ENCODE peak calls at places on chromosomes 12 and 14, in nine cellular contexts. C, P, L, O, J, M, X, S and F are unnamed samples.

GRCh38 chr12:84919271-84919670 is 6.7 kb upstream of the SLC6A15 start:
- DNase-seq in C (no peak), P (no peak), L (no peak), O (no peak), J (no peak), M (no peak), X (no peak), S (no peak), F (no peak)

GRCh38 chr14:105411017-105411941 is 8.3 kb upstream of the MTA1 start:
- DNase-seq in C (no peak), P (no peak), L (no peak), O (peak; percentile 75), J (no peak), M (peak; percentile 48), X (peak; percentile 69), S (no peak), F (no peak)

GRCh38 chr12:110647669-110648068 is 33.7 kb downstream of the TCTN1 start:
- DNase-seq in C (no peak), P (no peak), L (no peak), O (no peak), J (no peak), M (no peak), X (peak; percentile 32), S (no peak), F (no peak)

GRCh38 chr12:47744778-47745436 is 13.8 kb downstream of the RAPGEF3 start:
- DNase-seq in C (no peak), P (no peak), L (no peak), O (no peak), J (no peak), M (no peak), X (no peak), S (no peak), F (no peak)

GRCh38 chr12:56104815-56105476 is 587 bp downstream of the PA2G4 start:
- DNase-seq in C (no peak), P (no peak), L (no peak), O (no peak), J (peak; percentile 36), M (no peak), X (no peak), S (no peak), F (no peak)

GRCh38 chr12:7064516-7064915 is 4.0 kb downstream of the C1S start:
- DNase-seq in C (no peak), P (no peak), L (no peak), O (no peak), J (no peak), M (no peak), X (no peak), S (no peak), F (no peak)

GRCh38 chr14:77375164-77375950 is 1.5 kb downstream of the TMED8 start:
- DNase-seq in C (no peak), P (no peak), L (no peak), O (no peak), J (no peak), M (no peak), X (no peak), S (no peak), F (no peak)

GRCh38 chr12:100951756-100952155 is 157.2 kb downstream of the ANO4 start:
- DNase-seq in C (no peak), P (no peak), L (no peak), O (no peak), J (no peak), M (no peak), X (no peak), S (no peak), F (no peak)

GRCh38 chr14:52553002-52553670 is 500 bp downstream of the GPR137C start:
- DNase-seq in C (peak; percentile 35), P (no peak), L (no peak), O (peak; percentile 71), J (peak; percentile 49), M (no peak), X (peak; percentile 17), S (peak; percentile 10), F (no peak)

GRCh38 chr14:75440733-75441474 is 13.1 kb downstream of the JDP2 start:
- DNase-seq in C (no peak), P (no peak), L (no peak), O (no peak), J (no peak), M (no peak), X (no peak), S (no peak), F (no peak)

GRCh38 chr12:120013659-120014380 is 24.8 kb downstream of the BICDL1 start:
- DNase-seq in C (no peak), P (no peak), L (no peak), O (no peak), J (no peak), M (no peak), X (no peak), S (no peak), F (no peak)